ENCODE peak calls at places on chromosomes 2 and 18, in six cellular contexts. One of them, this sample, is unnamed.

GRCh38 chr2:172098650-172099471 is 3.8 kb downstream of the DLX2 start:
- DNase-seq in HCT116: no peak
- DNase-seq in HepG2: peak
- DNase-seq in H1: peak
- DNase-seq in K562: peak
- DNase-seq in GM12878: no peak
- DNase-seq in this sample: no peak

GRCh38 chr2:199471443-199472057 is 13.8 kb upstream of the SATB2 start:
- DNase-seq in HepG2: peak
- DNase-seq in GM12878: no peak
- DNase-seq in K562: peak
- DNase-seq in H1: peak
- DNase-seq in HCT116: no peak
- DNase-seq in this sample: peak

GRCh38 chr2:162591403-162592083 is 247.0 kb downstream of the KCNH7 start:
- DNase-seq in GM12878: no peak
- DNase-seq in H1: no peak
- DNase-seq in HepG2: no peak
- DNase-seq in K562: no peak
- DNase-seq in HCT116: no peak
- DNase-seq in this sample: no peak

GRCh38 chr2:187382131-187382530 is 65.9 kb downstream of the CALCRL start:
- DNase-seq in HepG2: no peak
- DNase-seq in H1: no peak
- DNase-seq in K562: no peak
- DNase-seq in HCT116: no peak
- DNase-seq in GM12878: no peak
- DNase-seq in this sample: no peak

GRCh38 chr2:170641961-170642360 is 73.2 kb upstream of the SP5 start:
- DNase-seq in K562: no peak
- DNase-seq in HepG2: no peak
- DNase-seq in GM12878: no peak
- DNase-seq in H1: no peak
- DNase-seq in HCT116: no peak
- DNase-seq in this sample: no peak

GRCh38 chr2:71685073-71685848 is 231.9 kb downstream of the DYSF start:
- DNase-seq in GM12878: no peak
- DNase-seq in HCT116: no peak
- DNase-seq in K562: no peak
- DNase-seq in HepG2: no peak
- DNase-seq in H1: no peak
- DNase-seq in this sample: no peak

GRCh38 chr2:83787189-83787588 is 671.9 kb downstream of the SUCLG1 start:
- DNase-seq in K562: no peak
- DNase-seq in HCT116: no peak
- DNase-seq in H1: no peak
- DNase-seq in GM12878: no peak
- DNase-seq in HepG2: no peak
- DNase-seq in this sample: no peak

GRCh38 chr2:241551599-241551997 is 6.9 kb upstream of the BOK start:
- DNase-seq in K562: no peak
- DNase-seq in H1: no peak
- DNase-seq in HCT116: no peak
- DNase-seq in HepG2: no peak
- DNase-seq in GM12878: no peak
- DNase-seq in this sample: no peak

GRCh38 chr2:216229488-216229887 is 120.3 kb downstream of the XRCC5 start:
- DNase-seq in H1: no peak
- DNase-seq in GM12878: no peak
- DNase-seq in K562: no peak
- DNase-seq in HCT116: no peak
- DNase-seq in HepG2: no peak
- DNase-seq in this sample: no peak

GRCh38 chr2:96882230-96882629 is 12.3 kb upstream of the SEMA4C start:
- DNase-seq in HepG2: no peak
- DNase-seq in H1: peak
- DNase-seq in GM12878: no peak
- DNase-seq in K562: no peak
- DNase-seq in HCT116: no peak
- DNase-seq in this sample: no peak

GRCh38 chr2:222052934-222053367 is 245.8 kb downstream of the PAX3 start:
- DNase-seq in GM12878: no peak
- DNase-seq in HepG2: no peak
- DNase-seq in HCT116: peak
- DNase-seq in H1: peak
- DNase-seq in K562: no peak
- DNase-seq in this sample: peak

GRCh38 chr2:49248506-49248905 is 94.2 kb upstream of the FSHR start:
- DNase-seq in GM12878: no peak
- DNase-seq in H1: no peak
- DNase-seq in HCT116: no peak
- DNase-seq in HepG2: peak
- DNase-seq in K562: no peak
- DNase-seq in this sample: no peak

GRCh38 chr18:58117685-58118403 is 73.8 kb downstream of the NEDD4L start:
- DNase-seq in H1: no peak
- DNase-seq in K562: peak
- DNase-seq in HepG2: peak
- DNase-seq in HCT116: peak
- DNase-seq in GM12878: no peak
- DNase-seq in this sample: no peak

GRCh38 chr2:224934542-224935188 is 107.6 kb downstream of the DOCK10 start:
- DNase-seq in HCT116: no peak
- DNase-seq in K562: no peak
- DNase-seq in H1: no peak
- DNase-seq in GM12878: no peak
- DNase-seq in HepG2: no peak
- DNase-seq in this sample: peak

GRCh38 chr2:8455236-8456148 is 226.4 kb upstream of the ID2 start:
- DNase-seq in HepG2: no peak
- DNase-seq in K562: no peak
- DNase-seq in H1: no peak
- DNase-seq in GM12878: no peak
- DNase-seq in HCT116: no peak
- DNase-seq in this sample: no peak

GRCh38 chr2:118672571-118673158 is 174.8 kb downstream of the EN1 start:
- DNase-seq in GM12878: no peak
- DNase-seq in K562: peak
- DNase-seq in HepG2: no peak
- DNase-seq in HCT116: no peak
- DNase-seq in H1: no peak
- DNase-seq in this sample: no peak

GRCh38 chr2:76953733-76954347 is 568.3 kb downstream of the LRRTM4 start:
- DNase-seq in HCT116: no peak
- DNase-seq in GM12878: peak
- DNase-seq in K562: peak
- DNase-seq in HepG2: peak
- DNase-seq in H1: peak
- DNase-seq in this sample: peak
- TF ChIP-seq ZNF274 in HCT116: no peak
- TF ChIP-seq ZNF274 in GM12878: no peak
- TF ChIP-seq ZNF274 in K562: no peak
- TF ChIP-seq ZNF274 in HepG2: no peak
- TF ChIP-seq ZNF274 in H1: no peak
- TF ChIP-seq ZNF274 in this sample: no peak

GRCh38 chr2:26345284-26345553 is 724 bp upstream of the SELENOI start:
- DNase-seq in H1: no peak
- DNase-seq in K562: no peak
- DNase-seq in HCT116: no peak
- DNase-seq in GM12878: no peak
- DNase-seq in HepG2: no peak
- DNase-seq in this sample: no peak
- TF ChIP-seq ZNF274 in H1: no peak
- TF ChIP-seq ZNF274 in K562: no peak
- TF ChIP-seq ZNF274 in HCT116: no peak
- TF ChIP-seq ZNF274 in GM12878: no peak
- TF ChIP-seq ZNF274 in HepG2: no peak
- TF ChIP-seq ZNF274 in this sample: no peak

DNA sequence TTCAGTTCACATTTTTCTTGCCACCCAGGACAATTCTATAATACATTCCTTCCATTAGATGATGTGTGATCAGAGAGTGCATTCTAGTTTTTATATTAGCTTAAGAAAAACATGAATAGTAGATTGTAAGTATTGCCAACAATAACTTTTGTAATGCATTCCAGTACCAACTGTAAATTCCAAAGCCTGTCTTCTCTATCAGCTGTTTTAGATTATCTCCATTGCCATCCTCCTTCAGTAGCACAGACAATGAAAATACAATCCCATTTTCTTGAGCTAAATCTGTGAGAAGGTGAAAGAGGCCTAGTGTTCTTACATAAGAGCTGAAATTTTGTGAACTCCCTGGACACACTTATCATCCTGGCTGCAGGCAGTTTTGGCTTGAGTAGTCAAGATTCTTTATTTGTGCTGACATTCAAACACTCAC is 103.9 kb downstream of the CCBE1 start:
- DNase-seq in H1: no peak
- DNase-seq in HepG2: no peak
- DNase-seq in K562: no peak
- DNase-seq in HCT116: no peak
- DNase-seq in GM12878: no peak
- DNase-seq in this sample: no peak
- TF ChIP-seq ZNF274 in H1: no peak
- TF ChIP-seq ZNF274 in HepG2: no peak
- TF ChIP-seq ZNF274 in K562: no peak
- TF ChIP-seq ZNF274 in HCT116: no peak
- TF ChIP-seq ZNF274 in GM12878: no peak
- TF ChIP-seq ZNF274 in this sample: no peak

DNA sequence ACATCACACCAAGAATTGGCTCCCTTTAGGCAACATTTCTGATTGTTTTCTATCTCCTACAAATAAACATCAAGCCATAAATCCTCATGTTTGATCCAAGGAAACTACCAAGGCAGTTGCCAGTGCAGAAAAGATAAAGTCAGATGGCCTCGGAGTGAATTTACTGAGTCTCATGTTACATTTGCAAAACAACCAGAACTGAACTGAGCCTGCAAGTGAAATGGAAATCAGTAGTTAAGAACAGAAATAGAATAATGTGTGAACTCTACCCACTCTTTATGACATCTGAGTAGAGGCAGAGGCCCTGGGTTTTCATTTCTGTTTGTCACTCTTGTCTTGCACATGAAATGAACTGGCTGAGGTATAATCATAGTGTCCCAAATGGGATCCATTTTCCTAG is 20.5 kb upstream of the DAPL1 start:
- DNase-seq in K562: no peak
- DNase-seq in HCT116: no peak
- DNase-seq in H1: no peak
- DNase-seq in GM12878: no peak
- DNase-seq in HepG2: no peak
- DNase-seq in this sample: no peak
- TF ChIP-seq ZNF274 in K562: no peak
- TF ChIP-seq ZNF274 in HCT116: no peak
- TF ChIP-seq ZNF274 in H1: no peak
- TF ChIP-seq ZNF274 in GM12878: no peak
- TF ChIP-seq ZNF274 in HepG2: no peak
- TF ChIP-seq ZNF274 in this sample: no peak

GRCh38 chr18:24995056-24995455 is 356.9 kb downstream of the ZNF521 start:
- DNase-seq in H1: no peak
- DNase-seq in GM12878: no peak
- DNase-seq in K562: no peak
- DNase-seq in HCT116: no peak
- DNase-seq in HepG2: no peak
- DNase-seq in this sample: no peak
- TF ChIP-seq ZNF274 in H1: no peak
- TF ChIP-seq ZNF274 in GM12878: no peak
- TF ChIP-seq ZNF274 in K562: no peak
- TF ChIP-seq ZNF274 in HCT116: no peak
- TF ChIP-seq ZNF274 in HepG2: no peak
- TF ChIP-seq ZNF274 in this sample: no peak

GRCh38 chr2:130768191-130768855 is 13.0 kb downstream of the AMER3 start:
- DNase-seq in GM12878: no peak
- DNase-seq in H1: no peak
- DNase-seq in HepG2: no peak
- DNase-seq in K562: peak
- DNase-seq in HCT116: no peak
- DNase-seq in this sample: no peak
- TF ChIP-seq ZNF274 in GM12878: no peak
- TF ChIP-seq ZNF274 in H1: no peak
- TF ChIP-seq ZNF274 in HepG2: no peak
- TF ChIP-seq ZNF274 in K562: no peak
- TF ChIP-seq ZNF274 in HCT116: no peak
- TF ChIP-seq ZNF274 in this sample: no peak